ENCODE peak calls at places on chromosomes 11 and 22, in eight cellular contexts. M, D, B, G, I, A, Q and P are unnamed samples.

GRCh38 chr11:1015826-1016565 is 20.5 kb downstream of the MUC6 start:
- DNase-seq in M (no peak), D (no peak), B (no peak), G (no peak), I (no peak), A (no peak), Q (no peak), P (no peak)

GRCh38 chr11:32154275-32154674 is 63.4 kb downstream of the RCN1 start:
- DNase-seq in M (no peak), D (peak; percentile 30), B (no peak), G (no peak), I (no peak), A (no peak), Q (peak; percentile 55), P (peak; percentile 26)

GRCh38 chr11:92546089-92546488 is 321.5 kb downstream of the FAT3 start:
- DNase-seq in M (no peak), D (no peak), B (no peak), G (no peak), I (no peak), A (no peak), Q (no peak), P (no peak)

GRCh38 chr22:17369553-17370035 is 334 bp downstream of the CECR2 start:
- DNase-seq in M (no peak), D (no peak), B (peak; percentile 33), G (no peak), I (no peak), A (no peak), Q (peak; percentile 52), P (no peak)

GRCh38 chr11:282171-282570 is 4.0 kb downstream of the NLRP6 start:
- DNase-seq in M (no peak), D (no peak), B (no peak), G (no peak), I (no peak), A (peak; percentile 81), Q (no peak), P (no peak)

GRCh38 chr22:46098525-46099475 is 51.5 kb upstream of the PPARA start:
- DNase-seq in M (no peak), D (no peak), B (no peak), G (no peak), I (no peak), A (no peak), Q (no peak), P (no peak)

GRCh38 chr11:27429740-27430451 is 42.7 kb downstream of the LGR4 start:
- DNase-seq in M (no peak), D (no peak), B (no peak), G (no peak), I (no peak), A (no peak), Q (no peak), P (peak; percentile 55)

GRCh38 chr22:41217553-41218157 is 12.5 kb downstream of the L3MBTL2 start:
- DNase-seq in M (peak; percentile 23), D (peak; percentile 87), B (peak; percentile 47), G (peak; percentile 66), I (peak; percentile 16), A (peak; percentile 87), Q (peak; percentile 93), P (peak; percentile 57)

GRCh38 chr11:2824851-2825250 is 60.7 kb downstream of the CDKN1C start:
- DNase-seq in M (no peak), D (peak; percentile 35), B (no peak), G (no peak), I (no peak), A (no peak), Q (no peak), P (no peak)

GRCh38 chr22:48071828-48072227 is 1309.4 kb downstream of the TBC1D22A start:
- DNase-seq in M (no peak), D (no peak), B (no peak), G (no peak), I (no peak), A (no peak), Q (no peak), P (no peak)

GRCh38 chr11:119031912-119032280 is 1.2 kb upstream of the SLC37A4 start:
- DNase-seq in M (no peak), D (no peak), B (no peak), G (no peak), I (no peak), A (no peak), Q (no peak), P (no peak)

GRCh38 chr22:39908737-39909136 is 7.9 kb downstream of the GRAP2 start:
- DNase-seq in M (no peak), D (no peak), B (no peak), G (no peak), I (peak; percentile 53), A (no peak), Q (peak; percentile 24), P (peak; percentile 4)

GRCh38 chr11:126459691-126460404 is 104.4 kb downstream of the ST3GAL4 start:
- DNase-seq in M (no peak), D (peak; percentile 98), B (no peak), G (no peak), I (no peak), A (no peak), Q (peak; percentile 68), P (peak; percentile 38)

GRCh38 chr11:35588627-35589026 is 29.6 kb upstream of the FJX1 start:
- DNase-seq in M (no peak), D (peak; percentile 73), B (no peak), G (no peak), I (no peak), A (no peak), Q (peak; percentile 81), P (peak; percentile 71)

GRCh38 chr11:102172127-102172848 is 62.0 kb downstream of the YAP1 start:
- DNase-seq in M (no peak), D (peak; percentile 81), B (no peak), G (no peak), I (no peak), A (no peak), Q (peak; percentile 88), P (peak; percentile 57)

GRCh38 chr11:132409591-132410375 is 1039.4 kb downstream of the NTM start:
- DNase-seq in M (no peak), D (peak; percentile 50), B (no peak), G (no peak), I (no peak), A (no peak), Q (no peak), P (no peak)

GRCh38 chr11:107293677-107294344 is 163.8 kb downstream of the CWF19L2 start:
- DNase-seq in M (no peak), D (no peak), B (no peak), G (no peak), I (no peak), A (no peak), Q (no peak), P (peak; percentile 6)

GRCh38 chr11:133928628-133929059 is 28.1 kb downstream of the IGSF9B start:
- DNase-seq in M (no peak), D (peak; percentile 42), B (no peak), G (no peak), I (peak; percentile 69), A (no peak), Q (no peak), P (no peak)

GRCh38 chr22:36741204-36741793 is 34.6 kb downstream of the IFT27 start:
- DNase-seq in M (no peak), D (no peak), B (no peak), G (no peak), I (no peak), A (peak; percentile 45), Q (peak; percentile 31), P (no peak)

GRCh38 chr11:63916837-63917684 is at the start of gene RCOR2:
- DNase-seq in M (no peak), D (peak; percentile 90), B (peak; percentile 84), G (peak; percentile 58), I (peak; percentile 50), A (peak; percentile 94), Q (peak; percentile 80), P (peak; percentile 66)

DNA sequence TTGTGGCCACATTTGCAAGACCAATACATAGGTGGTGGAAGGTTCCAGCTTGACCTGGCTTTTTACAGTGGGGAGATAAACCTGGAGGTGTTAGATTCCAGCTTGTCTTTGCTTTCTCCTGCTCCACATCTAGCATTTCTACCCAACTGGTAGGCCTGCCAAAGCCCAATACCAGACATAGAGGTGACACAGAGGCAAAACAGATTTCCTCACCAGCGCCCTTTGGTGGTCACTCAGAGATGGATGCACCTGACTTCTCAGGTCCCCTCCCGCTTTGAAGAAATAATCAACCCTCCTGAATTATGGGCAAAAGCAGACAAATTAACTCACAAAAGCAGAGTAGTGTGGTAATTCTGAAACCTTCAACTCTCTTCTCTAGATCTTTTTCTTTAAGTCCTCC is 1356.2 kb downstream of the FAM181B start:
- DNase-seq in M (no peak), D (no peak), B (no peak), G (no peak), I (no peak), A (no peak), Q (no peak), P (no peak)
- TF ChIP-seq CTCF in M (no peak), D (no peak), B (no peak), G (no peak), I (no peak), A (no peak), Q (no peak), P (no peak)

GRCh38 chr22:19431641-19432091 is at the start of gene HIRA:
- DNase-seq in M (peak; percentile 18), D (peak; percentile 69), B (peak; percentile 90), G (peak; percentile 83), I (peak; percentile 86), A (peak; percentile 96), Q (peak; percentile 75), P (peak; percentile 72)
- TF ChIP-seq CTCF in M (no peak), D (no peak), B (no peak), G (no peak), I (no peak), A (no peak), Q (no peak), P (no peak)

GRCh38 chr11:73383249-73384126 is 7.3 kb downstream of the RELT start:
- DNase-seq in M (no peak), D (no peak), B (no peak), G (no peak), I (no peak), A (no peak), Q (no peak), P (no peak)
- TF ChIP-seq CTCF in M (no peak), D (no peak), B (no peak), G (no peak), I (no peak), A (no peak), Q (no peak), P (no peak)

GRCh38 chr11:84899740-84900139 is 727.4 kb downstream of the DLG2 start:
- DNase-seq in M (no peak), D (no peak), B (no peak), G (no peak), I (no peak), A (no peak), Q (no peak), P (peak; percentile 53)
- TF ChIP-seq CTCF in M (no peak), D (no peak), B (no peak), G (no peak), I (no peak), A (no peak), Q (peak; percentile 25), P (peak; percentile 66)

GRCh38 chr22:29156507-29156906 is 49.2 kb upstream of the EMID1 start:
- DNase-seq in M (no peak), D (peak; percentile 6), B (no peak), G (no peak), I (no peak), A (no peak), Q (no peak), P (no peak)
- TF ChIP-seq CTCF in M (no peak), D (peak; percentile 29), B (no peak), G (no peak), I (no peak), A (no peak), Q (peak; percentile 25), P (no peak)